ENCODE peak calls at places on chromosomes 7 and 10, in seven cellular contexts. One of them, this sample, is unnamed.

GRCh38 chr7:114658188-114658587 is 243.6 kb downstream of the FOXP2 start:
- DNase-seq in IMR-90: no peak
- DNase-seq in GM20000: no peak
- DNase-seq in fibroblast of the aortic adventitia: no peak
- DNase-seq in cardiac fibroblast: no peak
- DNase-seq in Panc1: no peak
- DNase-seq in RWPE1: no peak
- DNase-seq in this sample: no peak

GRCh38 chr10:46247808-46248569 is 38.8 kb upstream of the ANTXRL start:
- DNase-seq in IMR-90: no peak
- DNase-seq in GM20000: no peak
- DNase-seq in fibroblast of the aortic adventitia: no peak
- DNase-seq in cardiac fibroblast: no peak
- DNase-seq in Panc1: no peak
- DNase-seq in RWPE1: no peak
- DNase-seq in this sample: no peak

GRCh38 chr10:113648478-113648877 is 15.4 kb downstream of the NRAP start:
- DNase-seq in IMR-90: no peak
- DNase-seq in GM20000: no peak
- DNase-seq in fibroblast of the aortic adventitia: peak; percentile 4
- DNase-seq in cardiac fibroblast: no peak
- DNase-seq in Panc1: no peak
- DNase-seq in RWPE1: no peak
- DNase-seq in this sample: no peak

GRCh38 chr10:61758440-61758839 is 95.7 kb downstream of the CABCOCO1 start:
- DNase-seq in IMR-90: peak; percentile 79
- DNase-seq in GM20000: no peak
- DNase-seq in fibroblast of the aortic adventitia: no peak
- DNase-seq in cardiac fibroblast: peak; percentile 55
- DNase-seq in Panc1: no peak
- DNase-seq in RWPE1: no peak
- DNase-seq in this sample: peak; percentile 57

GRCh38 chr7:51428226-51428887 is 111.7 kb upstream of the COBL start:
- DNase-seq in IMR-90: no peak
- DNase-seq in GM20000: no peak
- DNase-seq in fibroblast of the aortic adventitia: no peak
- DNase-seq in cardiac fibroblast: peak; percentile 19
- DNase-seq in Panc1: no peak
- DNase-seq in RWPE1: peak; percentile 33
- DNase-seq in this sample: peak; percentile 7

GRCh38 chr10:8618834-8619233 is 564.3 kb downstream of the GATA3 start:
- DNase-seq in IMR-90: no peak
- DNase-seq in GM20000: no peak
- DNase-seq in fibroblast of the aortic adventitia: no peak
- DNase-seq in cardiac fibroblast: no peak
- DNase-seq in Panc1: no peak
- DNase-seq in RWPE1: peak; percentile 49
- DNase-seq in this sample: no peak

GRCh38 chr7:159096736-159097581 is 47.7 kb downstream of the VIPR2 start:
- DNase-seq in IMR-90: no peak
- DNase-seq in GM20000: no peak
- DNase-seq in fibroblast of the aortic adventitia: no peak
- DNase-seq in cardiac fibroblast: no peak
- DNase-seq in Panc1: no peak
- DNase-seq in RWPE1: no peak
- DNase-seq in this sample: no peak

GRCh38 chr7:95772298-95772770 is at the start of gene DYNC1I1:
- DNase-seq in IMR-90: peak; percentile 19
- DNase-seq in GM20000: peak; percentile 85
- DNase-seq in fibroblast of the aortic adventitia: peak; percentile 19
- DNase-seq in cardiac fibroblast: peak; percentile 64
- DNase-seq in Panc1: no peak
- DNase-seq in RWPE1: peak; percentile 59
- DNase-seq in this sample: no peak

GRCh38 chr10:109956454-109957091 is 33.3 kb upstream of the XPNPEP1 start:
- DNase-seq in IMR-90: peak; percentile 52
- DNase-seq in GM20000: peak; percentile 59
- DNase-seq in fibroblast of the aortic adventitia: peak; percentile 58
- DNase-seq in cardiac fibroblast: peak; percentile 77
- DNase-seq in Panc1: no peak
- DNase-seq in RWPE1: peak; percentile 64
- DNase-seq in this sample: peak; percentile 51

GRCh38 chr10:15784662-15785300 is 65.1 kb upstream of the ITGA8 start:
- DNase-seq in IMR-90: peak; percentile 56
- DNase-seq in GM20000: no peak
- DNase-seq in fibroblast of the aortic adventitia: no peak
- DNase-seq in cardiac fibroblast: peak; percentile 36
- DNase-seq in Panc1: no peak
- DNase-seq in RWPE1: no peak
- DNase-seq in this sample: peak; percentile 9

GRCh38 chr10:96614515-96614914 is 27.7 kb upstream of the TM9SF3 start:
- DNase-seq in IMR-90: peak; percentile 87
- DNase-seq in GM20000: no peak
- DNase-seq in fibroblast of the aortic adventitia: peak; percentile 29
- DNase-seq in cardiac fibroblast: peak; percentile 81
- DNase-seq in Panc1: no peak
- DNase-seq in RWPE1: peak; percentile 88
- DNase-seq in this sample: peak; percentile 94

GRCh38 chr7:148296994-148297644 is 293.4 kb upstream of the C7orf33 start:
- DNase-seq in IMR-90: no peak
- DNase-seq in GM20000: no peak
- DNase-seq in fibroblast of the aortic adventitia: no peak
- DNase-seq in cardiac fibroblast: no peak
- DNase-seq in Panc1: no peak
- DNase-seq in RWPE1: no peak
- DNase-seq in this sample: no peak

GRCh38 chr7:50182734-50183133 is 89.7 kb upstream of the ZPBP start:
- DNase-seq in IMR-90: no peak
- DNase-seq in GM20000: no peak
- DNase-seq in fibroblast of the aortic adventitia: no peak
- DNase-seq in cardiac fibroblast: no peak
- DNase-seq in Panc1: no peak
- DNase-seq in RWPE1: no peak
- DNase-seq in this sample: no peak

GRCh38 chr7:139661875-139662274 is 115.9 kb downstream of the HIPK2 start:
- DNase-seq in IMR-90: no peak
- DNase-seq in GM20000: no peak
- DNase-seq in fibroblast of the aortic adventitia: no peak
- DNase-seq in cardiac fibroblast: no peak
- DNase-seq in Panc1: no peak
- DNase-seq in RWPE1: no peak
- DNase-seq in this sample: no peak

GRCh38 chr10:14396441-14397048 is 65.8 kb upstream of the FRMD4A start:
- DNase-seq in IMR-90: no peak
- DNase-seq in GM20000: no peak
- DNase-seq in fibroblast of the aortic adventitia: peak; percentile 71
- DNase-seq in cardiac fibroblast: peak; percentile 67
- DNase-seq in Panc1: no peak
- DNase-seq in RWPE1: no peak
- DNase-seq in this sample: peak; percentile 52

GRCh38 chr7:2044311-2044882 is 188.3 kb downstream of the MAD1L1 start:
- DNase-seq in IMR-90: no peak
- DNase-seq in GM20000: no peak
- DNase-seq in fibroblast of the aortic adventitia: no peak
- DNase-seq in cardiac fibroblast: no peak
- DNase-seq in Panc1: no peak
- DNase-seq in RWPE1: no peak
- DNase-seq in this sample: no peak

GRCh38 chr10:30701471-30702173 is 72.1 kb upstream of the LYZL2 start:
- DNase-seq in IMR-90: peak; percentile 75
- DNase-seq in GM20000: peak; percentile 43
- DNase-seq in fibroblast of the aortic adventitia: peak; percentile 39
- DNase-seq in cardiac fibroblast: peak; percentile 75
- DNase-seq in Panc1: peak; percentile 2
- DNase-seq in RWPE1: no peak
- DNase-seq in this sample: peak; percentile 45

GRCh38 chr10:133476641-133476990 is 22.9 kb downstream of the SCART1 start:
- DNase-seq in IMR-90: no peak
- DNase-seq in GM20000: no peak
- DNase-seq in fibroblast of the aortic adventitia: no peak
- DNase-seq in cardiac fibroblast: no peak
- DNase-seq in Panc1: no peak
- DNase-seq in RWPE1: no peak
- DNase-seq in this sample: no peak

DNA sequence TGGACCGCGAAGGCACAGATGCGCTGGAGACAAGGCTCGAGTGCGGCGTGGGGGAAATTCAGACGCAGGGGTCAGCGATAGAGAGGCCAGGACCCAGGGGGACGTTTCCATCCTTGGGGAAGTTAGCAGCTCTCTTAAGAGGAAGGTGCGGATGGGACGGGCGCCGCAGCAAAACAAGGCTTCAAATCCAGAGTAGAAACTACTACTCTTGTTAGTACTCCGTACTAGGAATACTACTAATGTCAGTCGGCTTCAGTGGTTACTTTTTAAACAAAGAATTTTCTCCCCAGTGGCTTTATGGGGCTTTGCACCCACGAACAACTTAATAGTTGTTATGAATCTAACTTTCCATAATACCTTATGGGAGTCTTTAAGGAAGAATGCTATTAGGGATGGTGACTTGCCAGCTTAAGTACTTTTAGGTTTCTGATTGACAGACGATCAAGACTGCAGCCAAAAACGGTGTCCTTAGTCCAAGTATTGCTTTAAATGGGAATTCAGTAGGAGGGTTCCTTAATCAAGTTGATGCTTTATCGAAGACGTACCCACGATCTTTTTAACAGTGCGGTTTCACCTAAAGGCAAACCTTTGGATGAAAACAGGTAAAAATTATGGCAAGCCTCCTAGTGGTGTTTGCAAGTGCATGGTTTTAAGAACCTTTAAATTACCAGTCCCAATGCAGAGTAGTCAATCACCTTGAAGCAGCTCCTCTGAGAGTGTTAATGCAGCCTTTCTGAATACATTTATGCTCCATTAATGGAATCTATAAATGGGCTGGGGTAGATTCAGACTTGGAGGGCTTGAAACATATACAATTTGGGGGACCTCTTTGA is 868 bp upstream of the IDE start:
- DNase-seq in IMR-90: peak; percentile 36
- DNase-seq in GM20000: peak; percentile 43
- DNase-seq in fibroblast of the aortic adventitia: peak; percentile 65
- DNase-seq in cardiac fibroblast: peak; percentile 67
- DNase-seq in Panc1: no peak
- DNase-seq in RWPE1: peak; percentile 59
- DNase-seq in this sample: peak; percentile 57
- TF ChIP-seq CTCF in IMR-90: no peak
- TF ChIP-seq CTCF in GM20000: no peak
- TF ChIP-seq CTCF in fibroblast of the aortic adventitia: peak; percentile 39
- TF ChIP-seq CTCF in cardiac fibroblast: peak; percentile 6
- TF ChIP-seq CTCF in Panc1: no peak
- TF ChIP-seq CTCF in RWPE1: peak; percentile 74
- TF ChIP-seq CTCF in this sample: peak; percentile 72

GRCh38 chr10:1074063-1074747 is 18.0 kb downstream of the WDR37 start:
- DNase-seq in IMR-90: no peak
- DNase-seq in GM20000: no peak
- DNase-seq in fibroblast of the aortic adventitia: no peak
- DNase-seq in cardiac fibroblast: no peak
- DNase-seq in Panc1: no peak
- DNase-seq in RWPE1: no peak
- DNase-seq in this sample: no peak
- TF ChIP-seq CTCF in IMR-90: no peak
- TF ChIP-seq CTCF in GM20000: no peak
- TF ChIP-seq CTCF in fibroblast of the aortic adventitia: no peak
- TF ChIP-seq CTCF in cardiac fibroblast: no peak
- TF ChIP-seq CTCF in Panc1: no peak
- TF ChIP-seq CTCF in RWPE1: no peak
- TF ChIP-seq CTCF in this sample: peak; percentile 39

DNA sequence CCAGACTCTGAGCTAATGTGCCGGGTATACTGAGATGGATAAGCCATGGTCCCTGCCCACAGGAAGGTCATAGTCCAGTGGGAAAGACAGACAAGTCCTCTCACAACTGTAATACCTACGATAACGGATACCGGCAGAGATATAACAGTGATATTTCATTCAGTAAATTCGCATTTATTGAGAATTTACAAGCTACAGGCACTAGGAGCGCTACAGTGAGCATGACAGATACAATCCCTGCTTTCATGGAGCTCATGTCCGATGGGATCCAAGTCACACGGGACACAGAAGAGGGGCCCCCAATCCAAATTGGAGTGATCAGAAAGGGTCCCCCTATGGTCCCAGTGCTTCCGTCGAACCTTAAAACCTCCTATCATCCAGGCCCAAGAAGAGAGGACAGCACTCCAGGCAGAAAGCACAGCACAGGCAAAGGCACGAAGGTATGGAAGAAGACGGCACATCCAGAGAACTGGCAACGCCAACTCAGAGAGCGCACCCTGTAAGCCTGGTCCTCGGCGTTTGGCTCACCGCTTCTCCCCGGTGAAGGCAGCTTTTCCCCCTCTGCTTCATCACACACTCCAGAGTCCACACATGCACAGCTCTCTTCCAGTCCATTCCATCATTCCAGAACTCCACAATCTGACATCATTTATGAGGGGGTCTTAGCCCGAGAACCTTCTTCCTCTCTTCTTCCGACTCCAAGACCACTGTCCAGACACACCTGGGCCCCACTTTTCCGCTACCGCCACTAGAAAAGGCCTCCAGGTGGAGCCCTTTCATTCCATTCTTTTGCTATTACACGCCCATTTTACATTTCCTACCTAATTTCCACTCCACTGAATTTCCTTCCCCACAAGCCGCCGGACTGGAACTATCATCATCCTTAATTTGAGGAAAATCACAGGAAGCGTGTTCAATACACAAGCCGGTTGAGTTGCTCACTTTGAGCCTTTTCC is 47.8 kb upstream of the NKX2-3 start:
- DNase-seq in IMR-90: no peak
- DNase-seq in GM20000: no peak
- DNase-seq in fibroblast of the aortic adventitia: no peak
- DNase-seq in cardiac fibroblast: no peak
- DNase-seq in Panc1: no peak
- DNase-seq in RWPE1: peak; percentile 46
- DNase-seq in this sample: no peak
- TF ChIP-seq CTCF in IMR-90: no peak
- TF ChIP-seq CTCF in GM20000: no peak
- TF ChIP-seq CTCF in fibroblast of the aortic adventitia: no peak
- TF ChIP-seq CTCF in cardiac fibroblast: no peak
- TF ChIP-seq CTCF in Panc1: peak; percentile 69
- TF ChIP-seq CTCF in RWPE1: peak; percentile 11
- TF ChIP-seq CTCF in this sample: peak; percentile 35

GRCh38 chr10:5393529-5393928 is 11.1 kb downstream of the TUBAL3 start:
- DNase-seq in IMR-90: no peak
- DNase-seq in GM20000: no peak
- DNase-seq in fibroblast of the aortic adventitia: no peak
- DNase-seq in cardiac fibroblast: no peak
- DNase-seq in Panc1: no peak
- DNase-seq in RWPE1: no peak
- DNase-seq in this sample: no peak

GRCh38 chr10:5399332-5399731 is 5.3 kb downstream of the TUBAL3 start:
- DNase-seq in IMR-90: no peak
- DNase-seq in GM20000: no peak
- DNase-seq in fibroblast of the aortic adventitia: no peak
- DNase-seq in cardiac fibroblast: no peak
- DNase-seq in Panc1: no peak
- DNase-seq in RWPE1: no peak
- DNase-seq in this sample: no peak

GRCh38 chr10:5400843-5401242 is 3.8 kb downstream of the TUBAL3 start:
- DNase-seq in IMR-90: no peak
- DNase-seq in GM20000: no peak
- DNase-seq in fibroblast of the aortic adventitia: no peak
- DNase-seq in cardiac fibroblast: no peak
- DNase-seq in Panc1: no peak
- DNase-seq in RWPE1: no peak
- DNase-seq in this sample: no peak

GRCh38 chr10:5395168-5395567 is 9.5 kb downstream of the TUBAL3 start:
- DNase-seq in IMR-90: no peak
- DNase-seq in GM20000: no peak
- DNase-seq in fibroblast of the aortic adventitia: no peak
- DNase-seq in cardiac fibroblast: no peak
- DNase-seq in Panc1: no peak
- DNase-seq in RWPE1: no peak
- DNase-seq in this sample: no peak

GRCh38 chr10:5396545-5396944 is 8.1 kb downstream of the TUBAL3 start:
- DNase-seq in IMR-90: no peak
- DNase-seq in GM20000: no peak
- DNase-seq in fibroblast of the aortic adventitia: no peak
- DNase-seq in cardiac fibroblast: no peak
- DNase-seq in Panc1: no peak
- DNase-seq in RWPE1: no peak
- DNase-seq in this sample: no peak
- TF ChIP-seq CTCF in IMR-90: no peak
- TF ChIP-seq CTCF in GM20000: no peak
- TF ChIP-seq CTCF in fibroblast of the aortic adventitia: no peak
- TF ChIP-seq CTCF in cardiac fibroblast: no peak
- TF ChIP-seq CTCF in Panc1: no peak
- TF ChIP-seq CTCF in RWPE1: no peak
- TF ChIP-seq CTCF in this sample: no peak

This sample was measured in HFFc6.